ENCODE peak calls at places on chromosomes 11 and 22, in ten cellular contexts. T, I, Z, A, K, F, C, M, P and R are unnamed samples.

GRCh38 chr22:46577361-46578249 is 40.2 kb upstream of the CELSR1 start:
- DNase-seq in I (no peak), C (no peak), Z (peak; percentile 26), T (no peak), P (no peak), A (peak; percentile 77), F (no peak), M (no peak), K (no peak), R (no peak)

GRCh38 chr11:132587716-132588115 is 944.6 kb downstream of the OPCML start:
- DNase-seq in Z (no peak), P (no peak), C (no peak), T (no peak), I (no peak), K (no peak), F (no peak), M (no peak), A (no peak), R (no peak)

GRCh38 chr11:134312223-134312622 is 19.6 kb upstream of the GLB1L2 start:
- DNase-seq in C (no peak), M (no peak), F (no peak), P (no peak), T (no peak), K (no peak), Z (no peak), I (no peak), A (no peak), R (no peak)

GRCh38 chr11:66489636-66490035 is 9.4 kb downstream of the DPP3 start:
- DNase-seq in I (no peak), Z (no peak), K (no peak), C (no peak), A (no peak), P (no peak), T (no peak), M (no peak), F (no peak), R (no peak)

GRCh38 chr11:23932485-23932898 is 564.4 kb upstream of the LUZP2 start:
- DNase-seq in I (no peak), F (no peak), Z (no peak), C (peak; percentile 70), P (no peak), M (no peak), A (no peak), K (no peak), T (no peak), R (no peak)

GRCh38 chr11:118933486-118933885 is 7.8 kb upstream of the BCL9L start:
- DNase-seq in M (no peak), T (peak; percentile 49), F (peak; percentile 54), K (peak; percentile 42), I (no peak), P (no peak), C (peak; percentile 16), A (peak; percentile 72), Z (no peak), R (no peak)

GRCh38 chr11:10878408-10879214 is 20.8 kb upstream of the ZBED5 start:
- DNase-seq in C (peak; percentile 72), M (peak; percentile 75), A (no peak), K (no peak), P (no peak), T (no peak), I (no peak), F (peak; percentile 58), Z (peak; percentile 48), R (no peak)

GRCh38 chr11:71420455-71421241 is 27.5 kb downstream of the DHCR7 start:
- DNase-seq in I (peak; percentile 60), T (no peak), P (no peak), M (peak; percentile 71), A (no peak), F (peak; percentile 49), K (peak; percentile 68), Z (peak; percentile 72), C (peak; percentile 55), R (no peak)

GRCh38 chr22:28442264-28442950 is 237.2 kb downstream of the TTC28 start:
- DNase-seq in C (peak; percentile 69), F (peak; percentile 93), Z (peak; percentile 86), M (peak; percentile 90), I (peak; percentile 61), K (peak; percentile 85), A (peak; percentile 93), T (peak; percentile 62), P (peak; percentile 74), R (peak; percentile 86)

GRCh38 chr11:1871531-1871930 is 18.6 kb downstream of the LSP1 start:
- DNase-seq in F (no peak), T (no peak), I (no peak), M (no peak), A (peak; percentile 53), P (no peak), Z (no peak), K (no peak), C (no peak), R (no peak)

GRCh38 chr11:96102664-96103068 is 178.8 kb upstream of the MTMR2 start:
- DNase-seq in M (no peak), Z (no peak), T (no peak), F (no peak), A (no peak), P (no peak), C (peak; percentile 68), I (no peak), K (no peak), R (no peak)

GRCh38 chr11:73298233-73298632 is 9.8 kb upstream of the ARHGEF17 start:
- DNase-seq in A (peak; percentile 41), I (no peak), K (no peak), C (no peak), M (no peak), T (no peak), P (no peak), Z (no peak), F (no peak), R (no peak)

GRCh38 chr11:73295996-73296318 is 12.1 kb upstream of the ARHGEF17 start:
- DNase-seq in M (no peak), T (no peak), C (no peak), I (no peak), F (no peak), Z (no peak), K (no peak), P (no peak), A (no peak), R (no peak)

GRCh38 chr11:73297702-73298101 is 10.4 kb upstream of the ARHGEF17 start:
- DNase-seq in K (no peak), C (no peak), P (no peak), Z (no peak), I (no peak), F (no peak), T (no peak), A (no peak), M (no peak), R (no peak)

GRCh38 chr11:73296501-73297230 is 11.4 kb upstream of the ARHGEF17 start:
- DNase-seq in Z (no peak), F (no peak), T (no peak), P (no peak), A (peak; percentile 58), K (no peak), M (no peak), I (no peak), C (no peak), R (peak; percentile 16)

GRCh38 chr11:73297231-73297590 is 10.9 kb upstream of the ARHGEF17 start:
- DNase-seq in Z (no peak), C (no peak), M (no peak), K (no peak), F (no peak), P (no peak), A (no peak), T (no peak), I (no peak), R (no peak)
- H3K4me1 ChIP-seq in Z (peaks cover 2% of the 10 kb centered on the region), C (peaks cover 3% of the 10 kb centered on the region), M (peaks cover 7% of the 10 kb centered on the region), K (peaks cover 5% of the 10 kb centered on the region), F (no peaks in the 10 kb centered on the region), P (no peaks in the 10 kb centered on the region), A (no peaks in the 10 kb centered on the region), T (peaks cover 15% of the 10 kb centered on the region), I (peaks cover 1% of the 10 kb centered on the region), R (no peaks in the 10 kb centered on the region)

GRCh38 chr11:130209128-130209932 is 49.7 kb downstream of the ST14 start:
- DNase-seq in F (no peak), P (no peak), M (no peak), Z (peak; percentile 25), T (no peak), I (no peak), A (no peak), K (peak; percentile 24), C (no peak), R (peak; percentile 25)
- H3K4me1 ChIP-seq in F (no peaks in the 10 kb centered on the region), P (no peaks in the 10 kb centered on the region), M (peaks cover 5% of the 10 kb centered on the region), Z (no peaks in the 10 kb centered on the region), T (peaks cover 5% of the 10 kb centered on the region), I (no peaks in the 10 kb centered on the region), A (no peaks in the 10 kb centered on the region), K (peaks cover 16% of the 10 kb centered on the region), C (no peaks in the 10 kb centered on the region), R (no peaks in the 10 kb centered on the region)

DNA sequence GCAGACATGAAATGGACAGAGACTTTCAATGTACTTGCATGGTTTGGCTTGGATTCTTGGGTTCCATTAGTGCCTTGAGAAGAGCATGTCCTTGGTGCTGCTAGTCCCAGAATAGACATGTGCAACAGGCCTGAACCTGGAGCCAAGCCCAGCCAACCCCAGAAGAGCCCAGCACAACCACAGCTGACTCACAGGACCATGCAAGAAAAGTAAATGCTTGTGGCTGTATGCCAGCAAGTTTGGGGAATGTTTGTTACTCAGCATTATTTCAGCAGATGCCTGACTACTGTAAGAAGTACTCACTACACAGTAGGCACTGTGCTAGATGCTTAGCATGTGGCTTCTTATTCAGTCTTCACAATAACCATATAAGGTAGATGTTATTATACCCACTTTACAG is 39.2 kb upstream of the HMGXB4 start:
- DNase-seq in A (no peak), P (no peak), C (peak; percentile 8), M (no peak), I (no peak), K (no peak), Z (no peak), F (no peak), T (no peak), R (no peak)
- H3K4me1 ChIP-seq in A (no peaks in the 10 kb centered on the region), P (no peaks in the 10 kb centered on the region), C (peaks cover 1% of the 10 kb centered on the region), M (no peaks in the 10 kb centered on the region), I (no peaks in the 10 kb centered on the region), K (no peaks in the 10 kb centered on the region), Z (no peaks in the 10 kb centered on the region), F (no peaks in the 10 kb centered on the region), T (no peaks in the 10 kb centered on the region), R (no peaks in the 10 kb centered on the region)

GRCh38 chr11:62555464-62556092 is 9.0 kb upstream of the AHNAK start:
- DNase-seq in K (no peak), C (peak; percentile 30), I (no peak), Z (no peak), A (peak; percentile 68), P (no peak), F (peak; percentile 20), M (no peak), T (peak; percentile 63), R (no peak)
- H3K4me1 ChIP-seq in K (peaks cover 94% of the 10 kb centered on the region), C (peaks cover 40% of the 10 kb centered on the region), I (peaks cover 21% of the 10 kb centered on the region), Z (peaks cover 22% of the 10 kb centered on the region), A (peaks cover 48% of the 10 kb centered on the region), P (peaks cover 66% of the 10 kb centered on the region), F (peaks cover 28% of the 10 kb centered on the region), M (peaks cover 89% of the 10 kb centered on the region), T (peaks cover 81% of the 10 kb centered on the region), R (peaks cover 30% of the 10 kb centered on the region)

DNA sequence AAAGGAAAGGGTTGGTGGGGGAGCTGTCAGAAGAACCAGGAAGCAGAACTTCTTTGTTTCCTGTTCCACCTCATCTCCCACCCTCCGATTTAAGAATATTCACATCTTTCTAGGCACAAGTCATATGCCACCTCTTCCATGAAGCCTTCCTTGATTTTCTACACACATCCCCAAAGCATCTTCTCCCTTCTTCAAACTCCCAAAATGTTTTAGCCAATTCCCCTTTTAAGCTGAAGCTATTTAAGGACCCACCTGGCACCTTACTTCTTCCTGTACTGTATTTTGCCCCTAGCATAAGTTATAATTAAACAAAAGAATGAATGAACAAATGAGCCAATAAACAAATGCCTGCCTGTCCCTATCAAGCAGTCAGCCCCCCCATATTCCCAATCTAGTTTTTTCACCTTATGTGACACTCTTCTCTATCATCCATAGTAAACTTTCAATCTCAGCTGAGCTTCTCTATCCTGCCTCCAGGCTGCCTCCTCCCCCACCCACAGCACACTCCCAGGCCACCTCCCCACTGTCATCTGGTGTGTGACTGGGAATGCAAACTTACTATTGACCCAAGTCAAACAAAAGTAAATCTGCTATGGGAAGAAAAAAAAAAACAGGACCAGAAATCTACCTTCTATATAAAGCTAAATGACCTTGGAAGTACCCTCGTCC is 3.9 kb downstream of the TNKS1BP1 start:
- DNase-seq in P (no peak), C (no peak), T (no peak), A (no peak), M (peak; percentile 61), Z (no peak), I (no peak), F (no peak), K (peak; percentile 70), R (no peak)
- H3K4me1 ChIP-seq in P (peaks cover 66% of the 10 kb centered on the region), C (peaks cover 32% of the 10 kb centered on the region), T (peaks cover 71% of the 10 kb centered on the region), A (peaks cover 16% of the 10 kb centered on the region), M (peaks cover 44% of the 10 kb centered on the region), Z (peaks cover 19% of the 10 kb centered on the region), I (peaks cover 6% of the 10 kb centered on the region), F (peaks cover 39% of the 10 kb centered on the region), K (peaks cover 85% of the 10 kb centered on the region), R (peaks cover 35% of the 10 kb centered on the region)